ENCODE peak calls at places on chromosomes 6 and 20, in seven cellular contexts. V is Peyer's patch, B is transverse colon, A is thyroid gland, Y is endothelial cell of umbilical vein, L is ovary, C is NB4. T is an unnamed sample.

GRCh38 chr6:7671076-7671475 is 54.8 kb upstream of the BMP6 start:
- DNase-seq in V (no peak), B (no peak), C (no peak), A (no peak), L (no peak), Y (no peak), T (no peak)

GRCh38 chr6:137370871-137371633 is 123.1 kb downstream of the OLIG3 start:
- DNase-seq in V (no peak), A (no peak), B (no peak), L (no peak), C (peak; percentile 16), Y (no peak), T (no peak)

GRCh38 chr20:52766645-52767435 is 205.3 kb upstream of the TSHZ2 start:
- DNase-seq in V (no peak), Y (no peak), C (no peak), B (no peak), L (no peak), A (no peak), T (no peak)

GRCh38 chr6:85672623-85673022 is 29.9 kb upstream of the SYNCRIP start:
- DNase-seq in A (no peak), Y (no peak), V (no peak), C (peak; percentile 37), L (no peak), B (no peak), T (no peak)

GRCh38 chr20:37627060-37627766 is 66.6 kb upstream of the CTNNBL1 start:
- DNase-seq in V (no peak), L (peak; percentile 35), B (no peak), Y (peak; percentile 52), C (peak; percentile 71), A (peak; percentile 13), T (peak; percentile 31)

GRCh38 chr6:125046107-125046925 is 84.1 kb downstream of the RNF217 start:
- DNase-seq in V (no peak), C (no peak), A (no peak), B (no peak), Y (no peak), L (no peak), T (no peak)

GRCh38 chr20:39851459-39851858 is 837.6 kb downstream of the MAFB start:
- DNase-seq in L (no peak), B (no peak), A (no peak), V (no peak), C (no peak), Y (no peak), T (no peak)

GRCh38 chr6:166465671-166466087 is 82.9 kb upstream of the MPC1 start:
- DNase-seq in Y (no peak), V (no peak), B (peak; percentile 26), L (no peak), A (no peak), C (no peak), T (peak; percentile 56)

GRCh38 chr20:12698817-12699216 is 310.0 kb upstream of the SPTLC3 start:
- DNase-seq in L (no peak), Y (no peak), C (no peak), V (no peak), A (no peak), B (no peak), T (no peak)

GRCh38 chr20:25224941-25225340 is 22.9 kb upstream of the PYGB start:
- DNase-seq in C (no peak), V (no peak), A (no peak), L (no peak), Y (no peak), B (no peak), T (no peak)

GRCh38 chr6:147530132-147531060 is 21.9 kb downstream of the SAMD5 start:
- DNase-seq in A (no peak), Y (no peak), C (peak; percentile 62), V (no peak), B (peak; percentile 32), L (no peak), T (no peak)

GRCh38 chr6:75934643-75935472 is 137.6 kb downstream of the IMPG1 start:
- DNase-seq in C (peak; percentile 71), Y (peak; percentile 77), B (peak; percentile 16), V (no peak), L (peak; percentile 17), A (peak; percentile 40), T (peak; percentile 37)

GRCh38 chr20:30489604-30490003 is 767.9 kb upstream of the DEFB115 start:
- DNase-seq in A (no peak), Y (no peak), B (no peak), V (no peak), C (no peak), L (no peak), T (no peak)

GRCh38 chr20:62367136-62367482 is at the start of gene LAMA5:
- DNase-seq in L (no peak), A (peak; percentile 75), B (peak; percentile 69), C (peak; percentile 51), V (no peak), Y (no peak), T (no peak)

GRCh38 chr20:48295445-48295903 is 510.2 kb upstream of the SULF2 start:
- DNase-seq in B (no peak), L (no peak), V (no peak), C (no peak), Y (peak; percentile 95), A (peak; percentile 51), T (peak; percentile 49)

DNA sequence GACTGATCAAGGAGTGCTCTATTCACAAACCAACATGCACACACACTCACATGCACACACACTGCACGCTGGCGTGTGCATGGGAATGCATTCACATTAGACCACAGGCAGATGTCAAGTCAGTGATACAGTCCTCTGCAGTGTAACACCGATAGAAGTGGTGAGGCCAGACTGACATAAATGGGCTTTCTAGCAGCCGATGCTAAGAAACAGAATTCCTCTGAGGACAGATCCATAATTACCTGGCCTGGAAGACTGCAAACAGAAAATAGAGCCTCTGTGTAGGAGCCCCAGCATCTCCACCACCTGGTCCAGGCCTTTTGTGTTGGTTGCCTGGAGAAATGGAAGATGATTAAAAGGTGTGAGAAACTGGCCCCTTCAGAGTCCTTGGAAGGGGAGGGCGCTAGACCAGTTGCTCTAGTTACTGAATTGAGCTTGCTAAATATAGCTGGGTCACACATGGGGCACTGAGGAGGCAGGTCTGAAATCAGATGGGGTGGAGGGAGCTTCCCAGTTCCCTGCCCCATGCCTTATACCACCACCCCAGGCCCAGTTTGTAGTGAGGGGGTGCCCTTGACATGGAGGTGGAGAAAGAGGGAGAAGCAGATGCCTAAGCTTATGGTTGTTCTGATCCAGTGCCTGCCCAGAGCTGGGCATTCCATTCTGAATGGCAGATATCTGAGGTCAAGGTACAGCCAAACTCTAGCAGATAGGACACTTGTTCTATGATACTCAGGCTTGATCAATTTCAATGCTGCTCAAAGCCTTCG is 233.8 kb downstream of the LRFN2 start:
- DNase-seq in Y (no peak), V (no peak), C (no peak), B (no peak), A (no peak), L (no peak), T (no peak)
- TF ChIP-seq POLR2A in Y (no peak), V (no peak), C (no peak), B (no peak), A (no peak), L (no peak), T (no peak)

DNA sequence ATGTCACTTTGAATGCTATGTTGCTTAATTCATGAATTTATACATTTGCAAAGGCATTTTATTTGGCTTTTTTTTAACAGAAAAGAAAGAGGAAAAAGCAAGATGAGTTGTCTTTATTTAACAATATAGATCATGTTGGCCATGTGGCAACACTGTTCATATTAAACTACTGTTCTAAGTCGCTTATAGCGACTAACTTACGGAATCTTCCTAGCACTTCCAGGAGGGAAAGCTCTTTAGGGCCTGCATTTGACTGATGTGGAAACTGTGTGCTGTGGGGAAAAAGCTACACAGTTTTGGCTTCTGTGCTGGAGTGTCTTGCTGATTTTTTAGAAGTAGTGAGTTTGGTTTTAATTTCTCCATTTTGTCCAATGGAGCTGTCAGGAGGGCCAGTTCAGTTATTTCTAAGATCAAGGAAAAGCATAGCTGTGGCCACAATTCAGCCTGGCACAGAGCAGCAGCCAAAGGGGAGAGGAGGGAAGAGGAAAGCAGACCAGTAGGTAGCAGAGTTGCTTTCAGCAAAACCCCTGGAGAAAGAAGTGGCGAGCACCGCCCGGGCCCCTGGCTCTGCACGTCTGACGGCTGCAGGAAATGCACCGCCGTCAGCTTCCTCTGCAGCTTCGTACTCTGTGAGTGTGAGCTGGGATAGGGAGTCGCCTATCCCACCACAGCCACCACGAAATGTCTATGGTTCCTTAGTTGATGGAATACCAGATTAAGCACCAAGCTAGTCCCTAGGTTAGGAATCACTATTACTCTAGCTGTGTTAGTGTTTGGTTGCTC is 80.2 kb upstream of the NAA20 start:
- DNase-seq in L (no peak), A (no peak), C (peak; percentile 60), Y (peak; percentile 80), B (no peak), V (peak; percentile 41), T (no peak)
- TF ChIP-seq POLR2A in L (no peak), A (no peak), C (no peak), Y (no peak), B (peak; percentile 16), V (no peak), T (no peak)

DNA sequence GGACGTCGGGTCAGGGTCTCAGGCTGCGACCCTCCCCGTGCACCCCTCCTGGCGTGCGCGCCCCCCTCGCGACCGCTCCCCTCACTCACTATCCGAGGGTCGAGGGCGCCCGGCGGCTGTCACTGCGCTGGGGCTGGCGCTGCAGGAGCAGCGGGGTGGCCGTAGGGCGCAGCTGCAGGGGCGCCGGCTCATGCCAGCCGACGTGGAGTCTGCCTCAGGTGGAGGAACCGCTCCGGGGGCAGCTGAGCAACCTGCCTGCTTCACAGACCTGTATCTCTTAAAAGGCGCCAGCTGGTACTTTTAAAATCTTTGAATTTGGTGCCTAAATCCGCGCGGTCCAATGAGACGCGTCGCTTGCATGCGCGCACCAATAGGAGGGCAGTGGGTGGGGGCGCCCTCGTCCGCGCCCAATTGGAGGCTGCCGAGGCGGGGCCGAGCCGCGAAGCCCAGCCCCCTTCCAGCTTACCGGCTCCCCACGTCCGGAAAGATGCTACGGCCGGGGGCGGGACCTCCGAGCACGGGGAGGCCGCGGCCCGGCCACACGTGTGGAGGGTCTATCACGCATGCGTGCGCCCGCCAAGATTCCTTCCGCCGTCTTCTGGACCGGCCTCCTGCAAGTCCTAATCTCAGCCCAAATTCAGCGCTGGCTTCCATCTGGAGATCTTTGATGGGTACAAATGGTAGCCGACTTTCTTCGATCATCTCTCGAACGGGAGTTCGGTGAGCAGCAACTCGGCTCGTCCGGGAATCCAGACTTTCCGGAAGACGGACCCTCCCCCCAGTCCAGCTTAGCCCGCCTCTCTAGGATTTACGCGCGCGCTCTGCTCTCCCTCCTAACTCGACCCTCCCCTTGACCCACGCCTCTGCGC is at the start of gene FBXO5:
- DNase-seq in L (peak; percentile 97), B (peak; percentile 98), V (peak; percentile 96), C (peak; percentile 99), A (peak; percentile 99), Y (peak; percentile 97), T (peak; percentile 98)
- TF ChIP-seq POLR2A in L (peak; percentile 39), B (peak; percentile 53), V (peak; percentile 43), C (peak; percentile 62), A (no peak), Y (peak; percentile 81), T (no peak)

GRCh38 chr6:148565931-148566663 is 180.7 kb upstream of the UST start:
- DNase-seq in B (no peak), V (no peak), A (no peak), Y (peak; percentile 93), C (peak; percentile 74), L (no peak), T (no peak)

GRCh38 chr6:148572676-148573335 is 174.0 kb upstream of the UST start:
- DNase-seq in B (no peak), V (no peak), Y (no peak), A (no peak), C (no peak), L (no peak), T (no peak)

GRCh38 chr6:148573922-148574321 is 172.9 kb upstream of the UST start:
- DNase-seq in A (no peak), V (no peak), B (no peak), Y (no peak), C (no peak), L (no peak), T (no peak)

GRCh38 chr6:148566664-148567350 is 180.0 kb upstream of the UST start:
- DNase-seq in Y (no peak), A (no peak), L (no peak), C (no peak), V (no peak), B (no peak), T (no peak)

GRCh38 chr6:148570456-148570855 is 176.4 kb upstream of the UST start:
- DNase-seq in B (no peak), C (no peak), V (no peak), L (no peak), Y (no peak), A (no peak), T (no peak)
- TF ChIP-seq POLR2A in B (no peak), C (no peak), V (no peak), L (no peak), Y (no peak), A (no peak), T (no peak)